ENCODE peak calls at places on chromosome 5, in eight cellular contexts. One of them, this sample, is unnamed.

GRCh38 chr5:10133830-10134229 is 115.9 kb downstream of the ATPSCKMT start:
- DNase-seq in GM23338: peak; percentile 43
- DNase-seq in HepG2: no peak
- DNase-seq in HCT116: no peak
- DNase-seq in prostate gland: no peak
- DNase-seq in breast epithelium: no peak
- DNase-seq in SK-N-SH: no peak
- DNase-seq in spleen: no peak
- DNase-seq in this sample: no peak

GRCh38 chr5:52520171-52520570 is 267.5 kb upstream of the ITGA1 start:
- DNase-seq in GM23338: no peak
- DNase-seq in HepG2: no peak
- DNase-seq in HCT116: no peak
- DNase-seq in prostate gland: no peak
- DNase-seq in breast epithelium: no peak
- DNase-seq in SK-N-SH: no peak
- DNase-seq in spleen: no peak
- DNase-seq in this sample: no peak

GRCh38 chr5:175215906-175216305 is 228.1 kb downstream of the DRD1 start:
- DNase-seq in GM23338: no peak
- DNase-seq in HepG2: no peak
- DNase-seq in HCT116: no peak
- DNase-seq in prostate gland: no peak
- DNase-seq in breast epithelium: no peak
- DNase-seq in SK-N-SH: no peak
- DNase-seq in spleen: no peak
- DNase-seq in this sample: no peak

GRCh38 chr5:24598926-24599325 is 45.9 kb downstream of the CDH10 start:
- DNase-seq in GM23338: no peak
- DNase-seq in HepG2: no peak
- DNase-seq in HCT116: no peak
- DNase-seq in prostate gland: no peak
- DNase-seq in breast epithelium: no peak
- DNase-seq in SK-N-SH: no peak
- DNase-seq in spleen: no peak
- DNase-seq in this sample: no peak

GRCh38 chr5:32474201-32474854 is 29.8 kb upstream of the ZFR start:
- DNase-seq in GM23338: no peak
- DNase-seq in HepG2: no peak
- DNase-seq in HCT116: no peak
- DNase-seq in prostate gland: peak; percentile 7
- DNase-seq in breast epithelium: no peak
- DNase-seq in SK-N-SH: no peak
- DNase-seq in spleen: no peak
- DNase-seq in this sample: peak; percentile 37

GRCh38 chr5:73892806-73893205 is 266.8 kb downstream of the ARHGEF28 start:
- DNase-seq in GM23338: no peak
- DNase-seq in HepG2: no peak
- DNase-seq in HCT116: no peak
- DNase-seq in prostate gland: no peak
- DNase-seq in breast epithelium: no peak
- DNase-seq in SK-N-SH: no peak
- DNase-seq in spleen: no peak
- DNase-seq in this sample: no peak

GRCh38 chr5:53714324-53715010 is 154.0 kb downstream of the NDUFS4 start:
- DNase-seq in GM23338: no peak
- DNase-seq in HepG2: no peak
- DNase-seq in HCT116: no peak
- DNase-seq in prostate gland: no peak
- DNase-seq in breast epithelium: no peak
- DNase-seq in SK-N-SH: no peak
- DNase-seq in spleen: no peak
- DNase-seq in this sample: no peak

GRCh38 chr5:97167435-97167834 is 15.6 kb downstream of the RIOK2 start:
- DNase-seq in GM23338: no peak
- DNase-seq in HepG2: no peak
- DNase-seq in HCT116: no peak
- DNase-seq in prostate gland: no peak
- DNase-seq in breast epithelium: no peak
- DNase-seq in SK-N-SH: no peak
- DNase-seq in spleen: no peak
- DNase-seq in this sample: no peak

GRCh38 chr5:129019401-129019908 is 54.2 kb downstream of the SLC27A6 start:
- DNase-seq in GM23338: no peak
- DNase-seq in HepG2: no peak
- DNase-seq in HCT116: no peak
- DNase-seq in prostate gland: no peak
- DNase-seq in breast epithelium: no peak
- DNase-seq in SK-N-SH: no peak
- DNase-seq in spleen: no peak
- DNase-seq in this sample: no peak

DNA sequence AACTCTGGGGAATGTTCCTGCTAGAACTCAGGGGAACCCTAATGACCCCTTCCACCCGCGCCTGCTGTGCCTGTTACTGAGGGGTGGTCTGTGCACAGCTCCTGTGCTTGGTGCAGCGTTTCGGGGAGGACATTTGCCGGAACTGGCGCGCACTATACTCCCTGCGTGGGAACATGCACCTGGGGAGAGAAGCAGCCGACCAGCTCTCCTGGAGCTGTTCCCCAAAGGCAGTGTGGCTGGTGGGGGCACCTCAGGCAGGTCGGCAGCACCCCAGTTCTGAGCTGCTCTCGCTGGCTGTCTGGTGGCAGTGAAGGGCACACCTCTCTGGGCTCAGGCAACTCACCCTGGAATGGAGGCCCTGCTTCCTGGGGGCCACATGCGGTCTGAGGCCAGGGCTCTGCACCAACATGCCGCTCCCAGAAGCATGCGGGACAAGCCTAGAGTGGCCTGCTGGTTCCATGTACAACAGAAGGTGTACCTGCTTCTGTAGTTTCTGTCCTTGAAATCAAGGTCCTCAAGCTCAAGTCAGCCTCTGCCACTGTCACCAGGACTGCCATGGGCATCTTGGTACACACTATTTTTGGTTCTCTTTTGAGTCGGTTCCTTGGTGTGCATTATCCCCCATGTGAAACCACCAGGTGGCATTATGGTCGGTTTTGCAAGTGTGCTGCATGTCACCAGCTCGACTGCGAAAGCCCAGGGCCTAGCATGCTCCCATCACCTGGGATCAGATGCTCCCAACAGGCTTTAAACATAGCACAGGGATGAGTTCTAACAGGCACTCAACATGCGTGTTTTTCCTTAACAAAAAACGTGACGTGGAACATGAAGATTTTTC is 7.8 kb upstream of the MRNIP start:
- DNase-seq in GM23338: peak; percentile 24
- DNase-seq in HepG2: no peak
- DNase-seq in HCT116: no peak
- DNase-seq in prostate gland: no peak
- DNase-seq in breast epithelium: no peak
- DNase-seq in SK-N-SH: peak; percentile 45
- DNase-seq in spleen: peak; percentile 60
- DNase-seq in this sample: no peak
- TF ChIP-seq CTCF in GM23338: peak; percentile 33
- TF ChIP-seq CTCF in HepG2: peak; percentile 43
- TF ChIP-seq CTCF in HCT116: peak; percentile 11
- TF ChIP-seq CTCF in prostate gland: peak; percentile 22
- TF ChIP-seq CTCF in breast epithelium: no peak
- TF ChIP-seq CTCF in SK-N-SH: no peak
- TF ChIP-seq CTCF in spleen: no peak
- TF ChIP-seq CTCF in this sample: no peak

DNA sequence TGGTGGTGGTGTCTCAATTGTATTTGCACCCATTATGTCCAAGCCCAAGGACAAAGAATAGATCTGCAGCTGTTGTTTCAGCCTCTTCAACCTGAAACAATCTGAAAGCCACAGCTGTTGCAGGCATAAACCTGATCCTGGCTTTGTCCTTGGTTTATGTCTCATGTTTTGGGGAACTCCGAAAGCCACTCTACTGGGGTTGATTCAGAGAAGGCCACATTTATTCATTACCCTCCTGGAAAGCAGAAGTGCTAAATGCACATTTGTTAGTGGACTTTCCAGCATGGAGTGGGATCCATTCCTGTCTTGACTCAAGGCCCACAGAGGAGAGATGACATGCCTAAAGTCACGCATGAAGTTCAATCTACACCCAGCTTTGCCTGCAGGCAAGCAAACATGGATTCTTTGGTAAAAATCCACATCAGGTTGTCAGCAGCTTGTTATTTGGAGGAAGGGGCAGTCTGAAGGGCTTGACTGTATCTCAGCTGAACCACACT is 36.0 kb upstream of the ADAM19 start:
- DNase-seq in GM23338: no peak
- DNase-seq in HepG2: no peak
- DNase-seq in HCT116: no peak
- DNase-seq in prostate gland: no peak
- DNase-seq in breast epithelium: no peak
- DNase-seq in SK-N-SH: no peak
- DNase-seq in spleen: no peak
- DNase-seq in this sample: no peak
- TF ChIP-seq POLR2AphosphoS5 in GM23338: no peak
- TF ChIP-seq POLR2AphosphoS5 in HepG2: no peak
- TF ChIP-seq POLR2AphosphoS5 in HCT116: no peak
- TF ChIP-seq POLR2AphosphoS5 in prostate gland: no peak
- TF ChIP-seq POLR2AphosphoS5 in breast epithelium: no peak
- TF ChIP-seq POLR2AphosphoS5 in SK-N-SH: no peak
- TF ChIP-seq POLR2AphosphoS5 in spleen: no peak
- TF ChIP-seq POLR2AphosphoS5 in this sample: no peak

GRCh38 chr5:7872517-7873149 is 3.7 kb downstream of the MTRR start:
- DNase-seq in GM23338: no peak
- DNase-seq in HepG2: no peak
- DNase-seq in HCT116: no peak
- DNase-seq in prostate gland: no peak
- DNase-seq in breast epithelium: no peak
- DNase-seq in SK-N-SH: no peak
- DNase-seq in spleen: no peak
- DNase-seq in this sample: no peak

GRCh38 chr5:7874639-7875038 is 5.7 kb downstream of the MTRR start:
- DNase-seq in GM23338: no peak
- DNase-seq in HepG2: no peak
- DNase-seq in HCT116: no peak
- DNase-seq in prostate gland: no peak
- DNase-seq in breast epithelium: no peak
- DNase-seq in SK-N-SH: no peak
- DNase-seq in spleen: no peak
- DNase-seq in this sample: no peak

GRCh38 chr5:7871560-7872113 is 2.7 kb downstream of the MTRR start:
- DNase-seq in GM23338: no peak
- DNase-seq in HepG2: no peak
- DNase-seq in HCT116: no peak
- DNase-seq in prostate gland: no peak
- DNase-seq in breast epithelium: no peak
- DNase-seq in SK-N-SH: no peak
- DNase-seq in spleen: no peak
- DNase-seq in this sample: peak; percentile 24

GRCh38 chr5:7875151-7875550 is 6.2 kb downstream of the MTRR start:
- DNase-seq in GM23338: no peak
- DNase-seq in HepG2: no peak
- DNase-seq in HCT116: no peak
- DNase-seq in prostate gland: no peak
- DNase-seq in breast epithelium: no peak
- DNase-seq in SK-N-SH: no peak
- DNase-seq in spleen: no peak
- DNase-seq in this sample: no peak

DNA sequence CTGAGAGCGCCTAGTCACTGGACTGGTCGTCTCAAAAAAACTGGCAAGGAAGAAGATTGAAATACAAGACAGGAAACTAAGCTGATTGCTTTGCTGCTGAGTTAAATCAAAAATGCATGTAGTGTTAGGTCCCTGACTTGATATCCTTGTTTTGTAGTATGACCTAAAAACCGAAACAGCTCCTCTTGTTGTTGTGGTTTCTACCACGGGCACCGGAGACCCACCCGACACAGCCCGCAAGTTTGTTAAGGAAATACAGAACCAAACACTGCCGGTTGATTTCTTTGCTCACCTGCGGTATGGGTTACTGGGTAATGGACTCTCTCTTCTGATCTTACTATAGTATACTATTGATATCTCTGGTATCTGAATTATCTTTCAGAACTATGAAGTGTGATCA is 4.3 kb downstream of the MTRR start:
- DNase-seq in GM23338: no peak
- DNase-seq in HepG2: no peak
- DNase-seq in HCT116: no peak
- DNase-seq in prostate gland: no peak
- DNase-seq in breast epithelium: no peak
- DNase-seq in SK-N-SH: no peak
- DNase-seq in spleen: no peak
- DNase-seq in this sample: peak; percentile 15
- H3K36me3 ChIP-seq in GM23338: peaks cover 36% of the 10 kb centered on the region
- H3K36me3 ChIP-seq in HepG2: peaks cover 53% of the 10 kb centered on the region
- H3K36me3 ChIP-seq in HCT116: peaks cover 19% of the 10 kb centered on the region
- H3K36me3 ChIP-seq in prostate gland: no peaks in the 10 kb centered on the region
- H3K36me3 ChIP-seq in breast epithelium: no peaks in the 10 kb centered on the region
- H3K36me3 ChIP-seq in SK-N-SH: peaks cover 31% of the 10 kb centered on the region
- H3K36me3 ChIP-seq in spleen: peaks cover 25% of the 10 kb centered on the region
- H3K36me3 ChIP-seq in this sample: no peaks in the 10 kb centered on the region

GRCh38 chr5:56824019-56824418 is 8.7 kb downstream of the MAP3K1 start:
- DNase-seq in GM23338: no peak
- DNase-seq in HepG2: no peak
- DNase-seq in HCT116: no peak
- DNase-seq in prostate gland: no peak
- DNase-seq in breast epithelium: no peak
- DNase-seq in SK-N-SH: no peak
- DNase-seq in spleen: no peak
- DNase-seq in this sample: no peak

GRCh38 chr5:56825222-56825824 is 10.0 kb downstream of the MAP3K1 start:
- DNase-seq in GM23338: no peak
- DNase-seq in HepG2: no peak
- DNase-seq in HCT116: no peak
- DNase-seq in prostate gland: no peak
- DNase-seq in breast epithelium: no peak
- DNase-seq in SK-N-SH: no peak
- DNase-seq in spleen: peak; percentile 31
- DNase-seq in this sample: no peak

GRCh38 chr5:56827923-56828322 is 12.6 kb downstream of the MAP3K1 start:
- DNase-seq in GM23338: no peak
- DNase-seq in HepG2: no peak
- DNase-seq in HCT116: no peak
- DNase-seq in prostate gland: no peak
- DNase-seq in breast epithelium: no peak
- DNase-seq in SK-N-SH: no peak
- DNase-seq in spleen: no peak
- DNase-seq in this sample: no peak

GRCh38 chr5:56829137-56829536 is 13.8 kb downstream of the MAP3K1 start:
- DNase-seq in GM23338: no peak
- DNase-seq in HepG2: no peak
- DNase-seq in HCT116: peak; percentile 81
- DNase-seq in prostate gland: no peak
- DNase-seq in breast epithelium: no peak
- DNase-seq in SK-N-SH: no peak
- DNase-seq in spleen: peak; percentile 67
- DNase-seq in this sample: peak; percentile 48

DNA sequence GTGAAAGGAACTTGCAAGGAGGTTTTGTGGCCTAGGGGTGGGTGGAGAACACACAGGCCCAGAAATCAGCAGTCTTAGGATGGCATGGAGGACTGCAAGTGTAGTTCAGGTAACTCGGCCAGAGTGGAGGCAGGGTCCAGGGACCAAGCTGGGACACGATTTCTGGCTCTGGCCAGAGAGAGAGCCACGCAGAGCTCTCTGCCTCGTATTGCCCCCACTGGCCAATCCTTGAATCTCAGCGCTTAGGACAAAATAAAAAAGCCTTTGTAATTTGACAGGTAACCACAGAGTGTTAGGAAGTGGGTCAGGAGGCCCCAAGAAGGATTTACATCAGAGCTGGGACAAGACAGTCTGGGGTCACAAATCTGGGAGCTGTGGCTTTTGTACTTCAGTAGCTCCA is 11.7 kb downstream of the MAP3K1 start:
- DNase-seq in GM23338: peak; percentile 77
- DNase-seq in HepG2: peak; percentile 56
- DNase-seq in HCT116: no peak
- DNase-seq in prostate gland: no peak
- DNase-seq in breast epithelium: no peak
- DNase-seq in SK-N-SH: no peak
- DNase-seq in spleen: peak; percentile 61
- DNase-seq in this sample: no peak
- TF ChIP-seq CTCF in GM23338: peak; percentile 47
- TF ChIP-seq CTCF in HepG2: peak; percentile 38
- TF ChIP-seq CTCF in HCT116: peak; percentile 52
- TF ChIP-seq CTCF in prostate gland: no peak
- TF ChIP-seq CTCF in breast epithelium: no peak
- TF ChIP-seq CTCF in SK-N-SH: peak; percentile 34
- TF ChIP-seq CTCF in spleen: peak; percentile 14
- TF ChIP-seq CTCF in this sample: peak; percentile 14

This sample was measured in transverse colon.